ENCODE peak calls at places on chromosomes 16 and 17, in seven cellular contexts. One of them, this sample, is unnamed.

GRCh38 chr16:50838885-50839284 is 97.0 kb downstream of the CYLD start:
- DNase-seq in cardiac muscle cell: no peak
- DNase-seq in AG04450: no peak
- DNase-seq in GM23248: no peak
- DNase-seq in foreskin fibroblast: no peak
- DNase-seq in CD8-positive, alpha-beta T cell: no peak
- DNase-seq in prostate gland: no peak
- DNase-seq in this sample: no peak

GRCh38 chr17:6105608-6106007 is 35.4 kb downstream of the WSCD1 start:
- DNase-seq in foreskin fibroblast: no peak
- DNase-seq in cardiac muscle cell: no peak
- DNase-seq in prostate gland: no peak
- DNase-seq in GM23248: no peak
- DNase-seq in AG04450: no peak
- DNase-seq in CD8-positive, alpha-beta T cell: no peak
- DNase-seq in this sample: no peak

GRCh38 chr16:58034786-58035185 is 9.2 kb downstream of the MMP15 start:
- DNase-seq in GM23248: no peak
- DNase-seq in CD8-positive, alpha-beta T cell: no peak
- DNase-seq in AG04450: no peak
- DNase-seq in foreskin fibroblast: no peak
- DNase-seq in cardiac muscle cell: peak
- DNase-seq in prostate gland: no peak
- DNase-seq in this sample: no peak

GRCh38 chr17:48486557-48486956 is 44.3 kb downstream of the HOXB1 start:
- DNase-seq in prostate gland: no peak
- DNase-seq in cardiac muscle cell: no peak
- DNase-seq in GM23248: peak
- DNase-seq in CD8-positive, alpha-beta T cell: no peak
- DNase-seq in AG04450: peak
- DNase-seq in foreskin fibroblast: peak
- DNase-seq in this sample: no peak

GRCh38 chr17:50028207-50029120 is 27.4 kb upstream of the ITGA3 start:
- DNase-seq in foreskin fibroblast: peak
- DNase-seq in cardiac muscle cell: peak
- DNase-seq in CD8-positive, alpha-beta T cell: no peak
- DNase-seq in GM23248: peak
- DNase-seq in prostate gland: no peak
- DNase-seq in AG04450: no peak
- DNase-seq in this sample: no peak

GRCh38 chr16:54176376-54176901 is 110.1 kb downstream of the IRX3 start:
- DNase-seq in cardiac muscle cell: peak
- DNase-seq in GM23248: peak
- DNase-seq in CD8-positive, alpha-beta T cell: no peak
- DNase-seq in AG04450: no peak
- DNase-seq in prostate gland: no peak
- DNase-seq in foreskin fibroblast: peak
- DNase-seq in this sample: no peak

GRCh38 chr17:66552381-66552780 is 250.0 kb downstream of the PRKCA start:
- DNase-seq in prostate gland: no peak
- DNase-seq in GM23248: no peak
- DNase-seq in CD8-positive, alpha-beta T cell: no peak
- DNase-seq in foreskin fibroblast: no peak
- DNase-seq in AG04450: no peak
- DNase-seq in cardiac muscle cell: no peak
- DNase-seq in this sample: no peak

GRCh38 chr17:19867654-19868395 is at the start of gene ULK2:
- DNase-seq in prostate gland: peak
- DNase-seq in AG04450: peak
- DNase-seq in foreskin fibroblast: peak
- DNase-seq in cardiac muscle cell: peak
- DNase-seq in GM23248: peak
- DNase-seq in CD8-positive, alpha-beta T cell: no peak
- DNase-seq in this sample: no peak

GRCh38 chr17:75976175-75976848 is 2.7 kb downstream of the ACOX1 start:
- DNase-seq in foreskin fibroblast: no peak
- DNase-seq in CD8-positive, alpha-beta T cell: no peak
- DNase-seq in cardiac muscle cell: no peak
- DNase-seq in GM23248: peak
- DNase-seq in prostate gland: no peak
- DNase-seq in AG04450: no peak
- DNase-seq in this sample: no peak

GRCh38 chr17:49676276-49676868 is 1.5 kb downstream of the SPOP start:
- DNase-seq in GM23248: peak
- DNase-seq in foreskin fibroblast: no peak
- DNase-seq in AG04450: no peak
- DNase-seq in CD8-positive, alpha-beta T cell: no peak
- DNase-seq in prostate gland: no peak
- DNase-seq in cardiac muscle cell: no peak
- DNase-seq in this sample: peak

GRCh38 chr16:57756424-57757325 is 21.1 kb downstream of the KATNB1 start:
- DNase-seq in GM23248: no peak
- DNase-seq in cardiac muscle cell: no peak
- DNase-seq in CD8-positive, alpha-beta T cell: no peak
- DNase-seq in foreskin fibroblast: no peak
- DNase-seq in prostate gland: no peak
- DNase-seq in AG04450: no peak
- DNase-seq in this sample: no peak

GRCh38 chr16:75385507-75386152 is 47.7 kb downstream of the CFDP1 start:
- DNase-seq in GM23248: peak
- DNase-seq in foreskin fibroblast: peak
- DNase-seq in CD8-positive, alpha-beta T cell: no peak
- DNase-seq in cardiac muscle cell: peak
- DNase-seq in prostate gland: no peak
- DNase-seq in AG04450: peak
- DNase-seq in this sample: peak

GRCh38 chr17:78400581-78401240 is 22.3 kb downstream of the PGS1 start:
- DNase-seq in prostate gland: no peak
- DNase-seq in GM23248: no peak
- DNase-seq in CD8-positive, alpha-beta T cell: no peak
- DNase-seq in cardiac muscle cell: no peak
- DNase-seq in AG04450: no peak
- DNase-seq in foreskin fibroblast: no peak
- DNase-seq in this sample: no peak

GRCh38 chr16:87963400-87963799 is 12.2 kb downstream of the BANP start:
- DNase-seq in GM23248: peak
- DNase-seq in cardiac muscle cell: no peak
- DNase-seq in CD8-positive, alpha-beta T cell: no peak
- DNase-seq in foreskin fibroblast: peak
- DNase-seq in AG04450: no peak
- DNase-seq in prostate gland: no peak
- DNase-seq in this sample: peak

GRCh38 chr17:77424585-77425344 is 284.0 kb downstream of the SEC14L1 start:
- DNase-seq in prostate gland: no peak
- DNase-seq in cardiac muscle cell: peak
- DNase-seq in foreskin fibroblast: peak
- DNase-seq in CD8-positive, alpha-beta T cell: no peak
- DNase-seq in AG04450: peak
- DNase-seq in GM23248: peak
- DNase-seq in this sample: no peak

DNA sequence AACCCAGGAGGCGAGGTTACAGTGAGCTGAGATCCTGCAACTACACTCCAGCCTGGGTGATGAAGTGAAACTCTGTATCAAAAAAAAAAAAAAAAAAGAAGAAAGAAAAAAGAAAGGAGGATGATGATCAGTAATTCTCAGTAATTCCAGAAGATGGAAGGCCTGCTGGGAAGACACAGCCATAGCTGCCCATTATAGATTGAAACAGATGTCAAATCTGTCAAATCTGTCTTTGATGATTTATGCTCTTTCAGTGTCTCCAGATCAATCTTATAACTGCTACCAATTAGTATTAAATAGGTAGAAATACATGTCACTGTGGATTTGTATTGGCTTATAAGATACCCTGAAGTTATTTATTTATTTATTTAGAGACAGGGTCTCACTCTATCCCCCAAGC is 42.9 kb upstream of the CPPED1 start:
- DNase-seq in GM23248: no peak
- DNase-seq in CD8-positive, alpha-beta T cell: no peak
- DNase-seq in AG04450: no peak
- DNase-seq in prostate gland: no peak
- DNase-seq in cardiac muscle cell: no peak
- DNase-seq in foreskin fibroblast: no peak
- DNase-seq in this sample: no peak
- H3K4me3 ChIP-seq in GM23248: no peak
- H3K4me3 ChIP-seq in CD8-positive, alpha-beta T cell: no peak
- H3K4me3 ChIP-seq in AG04450: no peak
- H3K4me3 ChIP-seq in prostate gland: no peak
- H3K4me3 ChIP-seq in cardiac muscle cell: no peak
- H3K4me3 ChIP-seq in foreskin fibroblast: no peak
- H3K4me3 ChIP-seq in this sample: no peak

GRCh38 chr17:45905812-45906211 is 11.5 kb downstream of the MAPT start:
- DNase-seq in prostate gland: no peak
- DNase-seq in CD8-positive, alpha-beta T cell: no peak
- DNase-seq in AG04450: no peak
- DNase-seq in GM23248: no peak
- DNase-seq in foreskin fibroblast: no peak
- DNase-seq in cardiac muscle cell: no peak
- DNase-seq in this sample: no peak

GRCh38 chr17:45900723-45901415 is 6.5 kb downstream of the MAPT start:
- DNase-seq in foreskin fibroblast: no peak
- DNase-seq in prostate gland: no peak
- DNase-seq in CD8-positive, alpha-beta T cell: no peak
- DNase-seq in AG04450: no peak
- DNase-seq in GM23248: no peak
- DNase-seq in cardiac muscle cell: no peak
- DNase-seq in this sample: no peak

GRCh38 chr17:45900136-45900535 is 5.8 kb downstream of the MAPT start:
- DNase-seq in CD8-positive, alpha-beta T cell: no peak
- DNase-seq in foreskin fibroblast: no peak
- DNase-seq in GM23248: no peak
- DNase-seq in cardiac muscle cell: no peak
- DNase-seq in prostate gland: no peak
- DNase-seq in AG04450: no peak
- DNase-seq in this sample: no peak

GRCh38 chr17:45904886-45905285 is 10.5 kb downstream of the MAPT start:
- DNase-seq in CD8-positive, alpha-beta T cell: no peak
- DNase-seq in AG04450: no peak
- DNase-seq in foreskin fibroblast: no peak
- DNase-seq in prostate gland: no peak
- DNase-seq in cardiac muscle cell: no peak
- DNase-seq in GM23248: no peak
- DNase-seq in this sample: no peak

GRCh38 chr17:45902892-45903346 is 8.6 kb downstream of the MAPT start:
- DNase-seq in prostate gland: peak
- DNase-seq in foreskin fibroblast: no peak
- DNase-seq in GM23248: peak
- DNase-seq in cardiac muscle cell: no peak
- DNase-seq in CD8-positive, alpha-beta T cell: no peak
- DNase-seq in AG04450: no peak
- DNase-seq in this sample: no peak
- H3K4me3 ChIP-seq in prostate gland: no peak
- H3K4me3 ChIP-seq in foreskin fibroblast: no peak
- H3K4me3 ChIP-seq in GM23248: no peak
- H3K4me3 ChIP-seq in cardiac muscle cell: no peak
- H3K4me3 ChIP-seq in CD8-positive, alpha-beta T cell: no peak
- H3K4me3 ChIP-seq in AG04450: no peak
- H3K4me3 ChIP-seq in this sample: no peak

DNA sequence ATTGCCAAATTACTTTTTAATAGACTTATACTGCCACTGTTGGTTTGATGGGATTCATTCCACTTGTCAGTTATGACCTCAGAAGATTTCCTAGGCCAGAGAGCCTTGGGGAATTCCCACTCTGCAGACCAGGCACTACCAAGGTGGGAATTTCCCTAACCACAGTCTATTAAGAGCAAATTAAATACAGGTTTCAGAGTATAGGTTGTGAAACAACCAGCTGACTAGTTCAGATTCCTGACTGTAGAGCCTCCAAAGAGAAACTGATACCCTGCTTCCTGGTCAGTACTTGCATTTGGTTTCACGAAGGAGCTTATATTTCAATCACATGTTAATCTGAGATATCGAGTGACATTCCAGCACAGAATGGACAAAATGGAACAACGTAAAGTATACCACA is 186.5 kb downstream of the STX8 start:
- DNase-seq in GM23248: peak
- DNase-seq in CD8-positive, alpha-beta T cell: no peak
- DNase-seq in AG04450: peak
- DNase-seq in foreskin fibroblast: peak
- DNase-seq in cardiac muscle cell: no peak
- DNase-seq in prostate gland: no peak
- DNase-seq in this sample: no peak
- H3K4me3 ChIP-seq in GM23248: no peak
- H3K4me3 ChIP-seq in CD8-positive, alpha-beta T cell: no peak
- H3K4me3 ChIP-seq in AG04450: no peak
- H3K4me3 ChIP-seq in foreskin fibroblast: no peak
- H3K4me3 ChIP-seq in cardiac muscle cell: no peak
- H3K4me3 ChIP-seq in prostate gland: no peak
- H3K4me3 ChIP-seq in this sample: no peak

DNA sequence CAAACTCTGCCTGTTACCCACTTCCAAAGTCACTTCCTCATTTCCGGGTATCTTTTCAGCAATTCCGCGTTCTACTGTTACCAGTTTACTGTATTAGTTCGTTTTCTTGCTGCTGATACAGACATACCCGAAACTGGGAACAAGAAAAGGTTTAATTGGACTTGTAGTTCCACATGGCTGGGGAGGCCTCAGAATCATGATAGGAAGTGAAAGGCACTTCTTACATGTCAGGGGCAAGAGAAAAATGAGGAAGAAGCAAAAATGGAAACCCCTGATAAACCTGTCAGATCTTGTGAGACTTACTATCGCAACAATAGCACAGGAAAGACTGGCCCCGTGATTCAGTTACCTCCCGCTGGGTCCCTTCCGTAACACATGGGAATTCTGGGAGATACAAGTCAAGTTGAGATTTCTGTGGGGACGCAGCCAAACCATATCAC is 30.9 kb downstream of the PAFAH1B1 start:
- DNase-seq in prostate gland: no peak
- DNase-seq in GM23248: no peak
- DNase-seq in foreskin fibroblast: no peak
- DNase-seq in CD8-positive, alpha-beta T cell: no peak
- DNase-seq in AG04450: no peak
- DNase-seq in cardiac muscle cell: no peak
- DNase-seq in this sample: no peak
- H3K4me3 ChIP-seq in prostate gland: no peak
- H3K4me3 ChIP-seq in GM23248: no peak
- H3K4me3 ChIP-seq in foreskin fibroblast: no peak
- H3K4me3 ChIP-seq in CD8-positive, alpha-beta T cell: no peak
- H3K4me3 ChIP-seq in AG04450: no peak
- H3K4me3 ChIP-seq in cardiac muscle cell: no peak
- H3K4me3 ChIP-seq in this sample: no peak

DNA sequence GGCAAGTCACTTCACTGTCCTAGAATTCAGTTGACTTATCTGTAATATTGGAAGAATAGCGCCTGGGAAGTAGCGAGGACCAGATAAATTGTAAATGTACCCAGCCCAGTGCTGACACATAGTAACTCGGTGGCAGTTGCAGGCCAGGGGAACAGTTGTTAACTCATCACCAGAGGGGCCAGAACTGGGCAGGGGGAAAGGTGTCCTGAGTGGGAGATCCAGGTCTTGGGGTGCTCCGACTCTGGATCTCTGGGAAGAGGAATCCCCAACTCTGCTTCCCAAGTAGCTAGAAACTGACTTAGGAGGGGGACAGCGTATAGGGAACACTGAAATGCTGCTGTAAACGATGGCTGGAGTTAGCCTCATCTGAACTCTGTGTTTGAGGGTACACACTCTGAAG is 23.0 kb downstream of the BCL7C start:
- DNase-seq in cardiac muscle cell: no peak
- DNase-seq in CD8-positive, alpha-beta T cell: no peak
- DNase-seq in prostate gland: no peak
- DNase-seq in AG04450: no peak
- DNase-seq in foreskin fibroblast: no peak
- DNase-seq in GM23248: no peak
- DNase-seq in this sample: no peak
- H3K4me3 ChIP-seq in cardiac muscle cell: no peak
- H3K4me3 ChIP-seq in CD8-positive, alpha-beta T cell: no peak
- H3K4me3 ChIP-seq in prostate gland: no peak
- H3K4me3 ChIP-seq in AG04450: no peak
- H3K4me3 ChIP-seq in foreskin fibroblast: no peak
- H3K4me3 ChIP-seq in GM23248: no peak
- H3K4me3 ChIP-seq in this sample: no peak

This sample was measured in Jurkat, Clone E6-1.